ENCODE peak calls at places on chromosomes 1 and 21, in four cellular contexts. X is K562, C is GM12878, S is HepG2. G is an unnamed sample.

GRCh38 chr1:156112276-156113137 is 2.0 kb upstream of the LMNA start:
- DNase-seq in X (no peak), C (no peak), S (no peak), G (no peak)

GRCh38 chr1:160454371-160455152 is 54.2 kb downstream of the VANGL2 start:
- DNase-seq in X (no peak), C (no peak), S (no peak), G (no peak)

GRCh38 chr1:164660415-164661174 is 101.6 kb downstream of the PBX1 start:
- DNase-seq in X (no peak), C (peak), S (no peak), G (no peak)

GRCh38 chr1:40981702-40982448 is 2.4 kb downstream of the CTPS1 start:
- DNase-seq in X (no peak), C (no peak), S (no peak), G (no peak)

GRCh38 chr1:162168935-162169545 is 99.5 kb downstream of the NOS1AP start:
- DNase-seq in X (no peak), C (no peak), S (no peak), G (no peak)

GRCh38 chr1:55146781-55147180 is 68.4 kb downstream of the USP24 start:
- DNase-seq in X (peak), C (no peak), S (no peak), G (no peak)

GRCh38 chr1:205013683-205014367 is 29.2 kb upstream of the CNTN2 start:
- DNase-seq in X (no peak), C (no peak), S (no peak), G (no peak)

GRCh38 chr1:234768569-234769283 is 158.7 kb upstream of the IRF2BP2 start:
- DNase-seq in X (no peak), C (no peak), S (peak), G (no peak)

GRCh38 chr1:219621047-219621786 is 8.3 kb upstream of the ZC3H11B start:
- DNase-seq in X (no peak), C (no peak), S (peak), G (no peak)

GRCh38 chr1:46533179-46533864 is 18.1 kb downstream of the KNCN start:
- DNase-seq in X (no peak), C (no peak), S (no peak), G (peak)

GRCh38 chr1:85581802-85582686 is 1.5 kb downstream of the CCN1 start:
- DNase-seq in X (peak), C (no peak), S (peak), G (peak)

GRCh38 chr1:89566761-89567174 is 42.1 kb downstream of the LRRC8B start:
- DNase-seq in X (no peak), C (no peak), S (no peak), G (no peak)

GRCh38 chr1:53155534-53155933 is 13.1 kb upstream of the SLC1A7 start:
- DNase-seq in X (no peak), C (no peak), S (no peak), G (no peak)

GRCh38 chr21:14096172-14096571 is 114.6 kb downstream of the LIPI start:
- DNase-seq in X (no peak), C (peak), S (no peak), G (no peak)

GRCh38 chr1:173744651-173745050 is 29.9 kb downstream of the KLHL20 start:
- DNase-seq in X (no peak), C (no peak), S (no peak), G (no peak)

GRCh38 chr1:156499703-156500577 is 635 bp downstream of the MEF2D start:
- DNase-seq in X (peak), C (no peak), S (no peak), G (peak)

GRCh38 chr21:28253378-28253777 is 739.3 kb downstream of the LTN1 start:
- DNase-seq in X (no peak), C (no peak), S (no peak), G (no peak)

GRCh38 chr1:24902471-24902891 is 27.6 kb downstream of the RUNX3 start:
- DNase-seq in X (no peak), C (no peak), S (no peak), G (no peak)

GRCh38 chr1:47658161-47658920 is 220.5 kb downstream of the FOXD2 start:
- DNase-seq in X (no peak), C (no peak), S (no peak), G (no peak)

GRCh38 chr1:202037706-202038296 is 27.4 kb downstream of the ELF3 start:
- DNase-seq in X (no peak), C (no peak), S (no peak), G (no peak)

GRCh38 chr21:46599251-46599572 is 5.7 kb downstream of the S100B start:
- DNase-seq in X (peak), C (no peak), S (peak), G (no peak)

GRCh38 chr1:8844421-8845063 is 27.1 kb upstream of the RERE start:
- DNase-seq in X (no peak), C (no peak), S (no peak), G (no peak)

GRCh38 chr21:31865429-31865970 is 7.3 kb upstream of the HUNK start:
- DNase-seq in X (no peak), C (no peak), S (no peak), G (no peak)

GRCh38 chr1:951364-951763 is 7.7 kb downstream of the NOC2L start:
- DNase-seq in X (no peak), C (no peak), S (no peak), G (peak)

GRCh38 chr1:155983191-155984023 is 5.1 kb upstream of the ARHGEF2 start:
- DNase-seq in X (no peak), C (no peak), S (peak), G (no peak)

GRCh38 chr21:41932576-41933258 is 21.1 kb downstream of the C2CD2 start:
- DNase-seq in X (peak), C (no peak), S (peak), G (no peak)

GRCh38 chr1:6175411-6175828 is 4.7 kb downstream of the CHD5 start:
- DNase-seq in X (no peak), C (no peak), S (no peak), G (no peak)

GRCh38 chr1:152752225-152752624 is 5.6 kb upstream of the KPRP start:
- DNase-seq in X (no peak), C (no peak), S (peak), G (no peak)

GRCh38 chr21:35034203-35034926 is 14.7 kb downstream of the RUNX1 start:
- DNase-seq in X (no peak), C (no peak), S (no peak), G (no peak)

GRCh38 chr1:10471411-10472219 is 714 bp downstream of the DFFA start:
- DNase-seq in X (no peak), C (no peak), S (no peak), G (peak)

GRCh38 chr1:29673669-29674624 is 437.6 kb downstream of the PTPRU start:
- DNase-seq in X (no peak), C (no peak), S (no peak), G (no peak)

GRCh38 chr1:190296453-190296852 is 181.2 kb downstream of the BRINP3 start:
- DNase-seq in X (no peak), C (no peak), S (no peak), G (no peak)

GRCh38 chr1:53182111-53182593 is 14.5 kb upstream of the CPT2 start:
- DNase-seq in X (peak), C (peak), S (peak), G (peak)

DNA sequence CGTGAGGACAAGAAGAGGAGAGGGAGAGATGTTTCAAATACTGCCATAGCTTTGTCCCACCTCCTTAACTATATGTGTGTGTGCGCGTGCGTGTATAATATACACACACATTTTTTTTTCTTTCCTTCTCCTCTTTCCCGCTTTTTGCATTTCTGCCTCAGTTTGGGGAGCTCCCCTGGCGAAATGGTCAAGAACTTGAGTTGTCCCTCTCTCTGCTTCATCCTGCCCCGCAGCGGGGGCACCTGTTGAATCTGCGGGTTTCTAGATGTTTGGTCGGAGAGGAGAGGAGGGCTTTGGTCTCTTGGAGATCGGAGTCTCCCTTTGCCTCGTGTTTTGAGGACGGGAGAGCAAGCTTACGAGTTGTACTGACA is 501 bp downstream of the SCCPDH start:
- DNase-seq in X (peak), C (no peak), S (no peak), G (peak)
- TF ChIP-seq NR2C2 in X (no peak), C (no peak), S (no peak), G (no peak)

GRCh38 chr1:44407430-44408180 is 2.5 kb downstream of the RNF220 start:
- DNase-seq in X (no peak), C (no peak), S (no peak), G (peak)
- TF ChIP-seq ATF3 in X (no peak), C (no peak), S (no peak), G (no peak)

GRCh38 chr1:23191199-23191598 is 22.5 kb upstream of the LUZP1 start:
- DNase-seq in X (no peak), C (no peak), S (no peak), G (no peak)

GRCh38 chr1:23198373-23198772 is 18.9 kb downstream of the HTR1D start:
- DNase-seq in X (no peak), C (no peak), S (no peak), G (no peak)

GRCh38 chr1:23194119-23194984 is 22.9 kb downstream of the HTR1D start:
- DNase-seq in X (no peak), C (no peak), S (no peak), G (no peak)

GRCh38 chr1:23196627-23197328 is 20.5 kb downstream of the HTR1D start:
- DNase-seq in X (no peak), C (no peak), S (no peak), G (no peak)

DNA sequence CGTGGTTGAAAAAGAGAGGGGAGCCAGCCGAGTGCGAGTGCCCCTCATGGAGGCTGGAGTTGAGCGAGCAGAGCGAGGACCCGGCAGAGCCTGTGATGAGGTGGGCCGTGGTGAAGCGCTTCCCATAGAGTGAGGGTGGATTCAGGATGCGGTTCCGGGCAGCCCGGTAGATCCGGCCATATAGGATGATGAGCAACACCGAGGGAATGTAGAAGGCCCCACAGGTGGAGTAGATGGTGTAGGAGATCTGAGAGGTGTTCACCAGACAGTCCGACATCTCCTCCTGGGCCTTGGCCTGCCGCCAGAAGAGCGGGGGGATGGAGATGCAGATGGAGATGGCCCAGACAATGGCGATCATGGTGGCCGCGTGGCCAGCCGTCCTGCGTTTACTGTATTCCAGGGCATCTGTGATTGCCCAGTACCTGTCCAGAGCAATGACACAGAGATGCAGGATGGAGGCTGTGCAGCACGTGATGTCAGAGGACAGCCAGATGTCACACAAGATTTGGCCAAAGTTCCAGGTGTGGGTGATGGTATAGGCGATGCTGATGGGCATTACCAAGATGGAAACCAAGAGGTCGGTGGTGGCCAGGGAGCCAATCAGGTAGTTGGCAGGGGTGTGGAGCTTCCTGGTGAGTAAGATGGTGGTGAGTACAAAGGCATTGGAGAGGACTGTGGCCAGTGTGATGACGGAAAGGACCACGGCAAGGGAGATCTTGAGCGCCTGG is 23.7 kb downstream of the HTR1D start:
- DNase-seq in X (no peak), C (no peak), S (no peak), G (no peak)
- TF ChIP-seq USF2 in X (peak), C (no peak), S (no peak), G (no peak)

GRCh38 chr1:15848929-15849774 is 1.6 kb downstream of the SPEN start:
- DNase-seq in X (peak), C (no peak), S (peak), G (peak)

GRCh38 chr1:15847100-15847892 is at the start of gene SPEN:
- DNase-seq in X (peak), C (peak), S (peak), G (peak)

GRCh38 chr1:15848143-15848928 is 829 bp downstream of the SPEN start:
- DNase-seq in X (peak), C (no peak), S (no peak), G (peak)

GRCh38 chr1:15847893-15848142 is 311 bp downstream of the SPEN start:
- DNase-seq in X (no peak), C (no peak), S (no peak), G (no peak)

DNA sequence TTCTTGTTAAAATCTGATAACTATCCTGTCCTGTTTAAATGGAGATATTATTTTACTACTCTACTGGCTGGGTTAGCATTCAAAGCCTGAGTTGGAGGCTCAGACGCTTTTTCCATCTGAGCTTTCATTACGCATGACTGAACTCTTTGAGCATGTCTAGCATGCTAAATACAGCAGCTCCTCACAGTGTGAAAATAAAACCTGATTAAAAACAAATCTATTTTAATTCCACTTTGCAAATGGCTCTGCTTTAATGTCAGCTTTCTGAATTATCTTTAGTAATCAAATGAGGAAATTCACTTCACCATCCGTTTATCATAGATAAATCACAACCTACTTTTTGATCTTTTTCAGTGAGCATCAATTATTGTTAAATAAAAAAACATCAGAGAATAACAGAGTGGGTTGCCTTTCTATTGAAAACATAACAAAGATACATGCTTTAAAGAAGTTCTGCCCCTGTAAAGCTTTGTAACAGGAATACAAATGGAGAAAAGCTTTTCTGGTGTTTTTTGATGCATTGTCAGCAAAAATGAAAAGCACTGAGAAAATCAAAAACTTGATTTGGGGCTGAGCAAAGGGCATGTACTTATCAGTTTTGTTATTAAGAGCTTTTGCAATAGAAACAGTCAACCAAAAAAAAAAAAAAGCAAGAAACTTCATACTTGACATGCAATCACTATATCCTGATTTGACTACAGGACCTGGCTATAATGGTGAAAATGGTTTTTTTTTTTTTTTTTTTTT is 3.5 kb upstream of the SPEN start:
- DNase-seq in X (no peak), C (no peak), S (no peak), G (no peak)
- TF ChIP-seq NR2C2 in X (no peak), C (no peak), S (no peak), G (no peak)

GRCh38 chr1:229171934-229172333 is 99.0 kb upstream of the RAB4A start:
- DNase-seq in X (no peak), C (no peak), S (no peak), G (no peak)
- TF ChIP-seq ATF3 in X (no peak), C (no peak), S (no peak), G (no peak)